ENCODE peak calls at places on chromosomes 7 and 10, in eight cellular contexts. B is sigmoid colon, V is heart left ventricle, M is prostate gland, D is Peyer's patch, X is right lobe of liver, O is breast epithelium, C is A549. T is an unnamed sample.

GRCh38 chr7:121076350-121077164 is 88.0 kb downstream of the CPED1 start:
- DNase-seq in O (no peak), M (no peak), X (no peak), C (no peak), B (no peak), V (no peak), D (no peak), T (no peak)

GRCh38 chr10:74912674-74913073 is 86.3 kb downstream of the KAT6B start:
- DNase-seq in B (no peak), V (no peak), M (no peak), C (no peak), O (no peak), X (no peak), D (no peak), T (no peak)

GRCh38 chr10:125341611-125342010 is 181.2 kb upstream of the CTBP2 start:
- DNase-seq in V (no peak), B (no peak), D (no peak), O (no peak), M (no peak), C (no peak), X (no peak), T (no peak)

GRCh38 chr10:109411897-109412296 is 511.4 kb downstream of the XPNPEP1 start:
- DNase-seq in X (no peak), M (no peak), C (peak; percentile 3), V (no peak), B (peak; percentile 67), O (no peak), D (no peak), T (no peak)

GRCh38 chr10:120788756-120789155 is 62.4 kb upstream of the WDR11 start:
- DNase-seq in O (no peak), X (no peak), V (no peak), C (no peak), D (no peak), M (no peak), B (no peak), T (no peak)

GRCh38 chr7:15397921-15398560 is 163.8 kb downstream of the AGMO start:
- DNase-seq in D (no peak), M (no peak), B (no peak), X (no peak), O (no peak), C (no peak), V (no peak), T (no peak)

GRCh38 chr10:114547466-114547865 is 110.6 kb downstream of the ABLIM1 start:
- DNase-seq in M (no peak), O (no peak), X (peak; percentile 49), V (no peak), B (no peak), C (no peak), D (no peak), T (no peak)

GRCh38 chr10:111993872-111994426 is 189.6 kb downstream of the GPAM start:
- DNase-seq in C (no peak), D (no peak), B (no peak), O (no peak), X (no peak), V (no peak), M (no peak), T (no peak)

GRCh38 chr7:44400033-44400511 is 74.7 kb upstream of the CAMK2B start:
- DNase-seq in D (no peak), X (no peak), M (no peak), O (no peak), V (no peak), C (no peak), B (no peak), T (no peak)

GRCh38 chr7:81175291-81175942 is 256.6 kb upstream of the SEMA3C start:
- DNase-seq in B (no peak), V (no peak), X (no peak), C (peak; percentile 36), M (no peak), O (no peak), D (no peak), T (no peak)

GRCh38 chr7:78673272-78673671 is 780.2 kb downstream of the MAGI2 start:
- DNase-seq in O (no peak), V (no peak), M (no peak), B (no peak), C (no peak), D (no peak), X (no peak), T (peak; percentile 23)

GRCh38 chr7:140003913-140004382 is 58.8 kb downstream of the PARP12 start:
- DNase-seq in C (peak; percentile 63), O (no peak), D (peak; percentile 34), M (no peak), V (no peak), X (no peak), B (no peak), T (no peak)

GRCh38 chr10:29585488-29585976 is 49.2 kb downstream of the SVIL start:
- DNase-seq in B (no peak), V (no peak), O (no peak), D (no peak), C (peak; percentile 49), M (no peak), X (no peak), T (no peak)

GRCh38 chr7:123748171-123748733 is 551 bp downstream of the WASL start:
- DNase-seq in X (peak; percentile 55), V (peak; percentile 55), M (peak; percentile 19), D (peak; percentile 44), C (peak; percentile 50), B (peak; percentile 76), O (peak; percentile 27), T (peak; percentile 81)

GRCh38 chr10:21334891-21335696 is 190.4 kb downstream of the SKIDA1 start:
- DNase-seq in D (no peak), V (peak; percentile 57), M (peak; percentile 79), B (peak; percentile 70), C (peak; percentile 94), O (peak; percentile 76), X (no peak), T (no peak)

GRCh38 chr10:30219977-30220751 is 128.9 kb downstream of the MTPAP start:
- DNase-seq in D (no peak), V (peak; percentile 26), X (no peak), O (no peak), C (no peak), B (no peak), M (peak; percentile 32), T (no peak)

GRCh38 chr7:22726345-22726848 is 603 bp upstream of the IL6 start:
- DNase-seq in D (peak; percentile 46), B (peak; percentile 77), X (peak; percentile 48), C (peak; percentile 76), O (no peak), V (peak; percentile 49), M (peak; percentile 20), T (peak; percentile 53)

GRCh38 chr10:86684305-86684704 is 16.0 kb downstream of the LDB3 start:
- DNase-seq in B (peak; percentile 84), M (no peak), V (peak; percentile 81), C (no peak), D (no peak), X (no peak), O (no peak), T (no peak)

GRCh38 chr7:76129836-76130235 is 71.9 kb upstream of the SRRM3 start:
- DNase-seq in O (no peak), D (no peak), M (no peak), V (no peak), X (no peak), B (no peak), C (no peak), T (no peak)

GRCh38 chr7:108308913-108309312 is 147.3 kb downstream of the NRCAM start:
- DNase-seq in V (no peak), M (no peak), O (no peak), D (no peak), X (no peak), C (no peak), B (no peak), T (no peak)

GRCh38 chr10:5040781-5041470 is 37.3 kb upstream of the AKR1C2 start:
- DNase-seq in C (peak; percentile 26), B (no peak), O (no peak), X (no peak), D (no peak), M (no peak), V (no peak), T (no peak)

GRCh38 chr10:4249841-4250496 is 465.0 kb upstream of the KLF6 start:
- DNase-seq in X (no peak), B (no peak), C (no peak), O (peak; percentile 32), M (no peak), D (no peak), V (no peak), T (no peak)

GRCh38 chr7:41599760-41600159 is 103.1 kb downstream of the INHBA start:
- DNase-seq in V (no peak), O (no peak), X (no peak), B (no peak), C (peak; percentile 4), M (no peak), D (no peak), T (no peak)

GRCh38 chr7:111735661-111736323 is 173.5 kb upstream of the IMMP2L start:
- DNase-seq in D (peak; percentile 44), B (no peak), V (no peak), O (peak; percentile 26), C (peak; percentile 75), M (peak; percentile 46), X (peak; percentile 56), T (no peak)

GRCh38 chr7:94297397-94297838 is 97.3 kb upstream of the COL1A2 start:
- DNase-seq in D (no peak), O (no peak), M (no peak), V (peak; percentile 69), X (no peak), B (peak; percentile 93), C (peak; percentile 50), T (no peak)

GRCh38 chr7:55081854-55082603 is 63.2 kb downstream of the EGFR start:
- DNase-seq in V (no peak), M (peak; percentile 49), B (no peak), X (no peak), O (no peak), C (no peak), D (no peak), T (no peak)
- H3K27ac ChIP-seq in V (no peak overlapping the region), M (peak overlapping the region; percentile 40), B (peak overlapping the region; percentile 58), X (peak overlapping the region; percentile 83), O (peak overlapping the region; percentile 62), C (peak overlapping the region; percentile 15), D (peak overlapping the region; percentile 38), T (peak overlapping the region; percentile 54)

GRCh38 chr10:104337985-104338735 is at the start of gene ITPRIP:
- DNase-seq in M (peak; percentile 71), D (peak; percentile 85), O (peak; percentile 70), X (peak; percentile 70), V (peak; percentile 86), B (peak; percentile 93), C (peak; percentile 78), T (peak; percentile 75)
- TF ChIP-seq CTCF in M (peak; percentile 21), D (peak; percentile 8), O (no peak), X (no peak), V (no peak), B (no peak), C (no peak), T (no peak)

DNA sequence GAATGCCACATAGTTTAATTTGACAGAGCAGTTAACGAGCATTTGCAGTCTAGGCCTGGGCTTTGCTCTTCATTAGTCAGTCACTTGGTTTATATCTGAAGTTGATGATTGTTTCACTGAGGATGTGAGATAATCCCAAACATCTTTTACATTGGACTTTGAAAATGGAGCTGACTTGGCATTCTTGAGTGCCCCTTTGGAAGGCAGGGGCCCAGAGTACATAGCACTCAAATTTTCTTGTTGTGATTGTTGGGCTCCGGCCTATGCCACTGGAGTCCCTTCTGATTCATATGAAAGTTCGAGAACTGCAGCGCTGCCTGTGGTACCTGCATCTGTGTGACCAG is 21.9 kb downstream of the DNAJB6 start:
- DNase-seq in X (no peak), M (no peak), V (no peak), B (no peak), O (no peak), D (no peak), C (no peak), T (no peak)
- H3K4me1 ChIP-seq in X (no peaks in the 10 kb centered on the region), M (peaks cover 8% of the 10 kb centered on the region), V (peaks cover 33% of the 10 kb centered on the region), B (peaks cover 61% of the 10 kb centered on the region), O (peaks cover 7% of the 10 kb centered on the region), D (no peaks in the 10 kb centered on the region), C (peaks cover 13% of the 10 kb centered on the region), T (peaks cover 23% of the 10 kb centered on the region)

GRCh38 chr7:73718438-73718881 is 1.0 kb downstream of the STX1A start:
- DNase-seq in O (no peak), D (no peak), B (no peak), V (no peak), X (no peak), C (no peak), M (no peak), T (no peak)
- H3K27ac ChIP-seq in O (no peak overlapping the region), D (no peak overlapping the region), B (peak overlapping the region; percentile 85), V (no peak overlapping the region), X (no peak overlapping the region), C (peak overlapping the region; percentile 100), M (no peak overlapping the region), T (no peak overlapping the region)